ENCODE peak calls at places on chromosomes 16 and 17, in seven cellular contexts. One of them, this sample, is unnamed.

GRCh38 chr17:76585649-76586593 is at the start of gene ST6GALNAC2:
- DNase-seq in H9: no peak
- DNase-seq in endothelial cell: peak
- DNase-seq in GM10248: peak
- DNase-seq in stimulated activated CD8-positive, alpha-beta memory T cell treated with anti-CD3 and anti-CD28 coated beads, Interleukin-7, amount 100 ng/mL, for 1 hour: no peak
- DNase-seq in DMS 273 treated with DMSO at 0.1 percent for 48 hours: no peak
- DNase-seq in CD4-positive, CD25-positive, alpha-beta regulatory T cell: no peak
- DNase-seq in this sample: peak

GRCh38 chr16:57530104-57530522 is 6.3 kb downstream of the CCDC102A start:
- DNase-seq in CD4-positive, CD25-positive, alpha-beta regulatory T cell: peak
- DNase-seq in H9: peak
- DNase-seq in GM10248: peak
- DNase-seq in endothelial cell: no peak
- DNase-seq in DMS 273 treated with DMSO at 0.1 percent for 48 hours: no peak
- DNase-seq in stimulated activated CD8-positive, alpha-beta memory T cell treated with anti-CD3 and anti-CD28 coated beads, Interleukin-7, amount 100 ng/mL, for 1 hour: peak
- DNase-seq in this sample: no peak

GRCh38 chr16:85436636-85437160 is 176.4 kb upstream of the GSE1 start:
- DNase-seq in GM10248: no peak
- DNase-seq in CD4-positive, CD25-positive, alpha-beta regulatory T cell: no peak
- DNase-seq in DMS 273 treated with DMSO at 0.1 percent for 48 hours: peak
- DNase-seq in endothelial cell: no peak
- DNase-seq in H9: peak
- DNase-seq in stimulated activated CD8-positive, alpha-beta memory T cell treated with anti-CD3 and anti-CD28 coated beads, Interleukin-7, amount 100 ng/mL, for 1 hour: no peak
- DNase-seq in this sample: peak

GRCh38 chr17:27276653-27277156 is 17.2 kb upstream of the WSB1 start:
- DNase-seq in stimulated activated CD8-positive, alpha-beta memory T cell treated with anti-CD3 and anti-CD28 coated beads, Interleukin-7, amount 100 ng/mL, for 1 hour: no peak
- DNase-seq in CD4-positive, CD25-positive, alpha-beta regulatory T cell: no peak
- DNase-seq in endothelial cell: peak
- DNase-seq in DMS 273 treated with DMSO at 0.1 percent for 48 hours: no peak
- DNase-seq in H9: peak
- DNase-seq in GM10248: no peak
- DNase-seq in this sample: no peak

GRCh38 chr17:48225725-48226567 is 118.4 kb downstream of the SNX11 start:
- DNase-seq in endothelial cell: no peak
- DNase-seq in CD4-positive, CD25-positive, alpha-beta regulatory T cell: no peak
- DNase-seq in stimulated activated CD8-positive, alpha-beta memory T cell treated with anti-CD3 and anti-CD28 coated beads, Interleukin-7, amount 100 ng/mL, for 1 hour: no peak
- DNase-seq in H9: no peak
- DNase-seq in DMS 273 treated with DMSO at 0.1 percent for 48 hours: no peak
- DNase-seq in GM10248: no peak
- DNase-seq in this sample: no peak

GRCh38 chr17:52982331-52982730 is 823.8 kb upstream of the CA10 start:
- DNase-seq in stimulated activated CD8-positive, alpha-beta memory T cell treated with anti-CD3 and anti-CD28 coated beads, Interleukin-7, amount 100 ng/mL, for 1 hour: no peak
- DNase-seq in endothelial cell: no peak
- DNase-seq in DMS 273 treated with DMSO at 0.1 percent for 48 hours: no peak
- DNase-seq in GM10248: no peak
- DNase-seq in H9: no peak
- DNase-seq in CD4-positive, CD25-positive, alpha-beta regulatory T cell: no peak
- DNase-seq in this sample: no peak

GRCh38 chr16:82735176-82735575 is 108.4 kb downstream of the CDH13 start:
- DNase-seq in CD4-positive, CD25-positive, alpha-beta regulatory T cell: no peak
- DNase-seq in endothelial cell: no peak
- DNase-seq in GM10248: no peak
- DNase-seq in stimulated activated CD8-positive, alpha-beta memory T cell treated with anti-CD3 and anti-CD28 coated beads, Interleukin-7, amount 100 ng/mL, for 1 hour: no peak
- DNase-seq in H9: no peak
- DNase-seq in DMS 273 treated with DMSO at 0.1 percent for 48 hours: no peak
- DNase-seq in this sample: no peak

GRCh38 chr17:81403040-81403467 is 7.8 kb downstream of the BAHCC1 start:
- DNase-seq in DMS 273 treated with DMSO at 0.1 percent for 48 hours: no peak
- DNase-seq in CD4-positive, CD25-positive, alpha-beta regulatory T cell: no peak
- DNase-seq in endothelial cell: no peak
- DNase-seq in H9: no peak
- DNase-seq in GM10248: no peak
- DNase-seq in stimulated activated CD8-positive, alpha-beta memory T cell treated with anti-CD3 and anti-CD28 coated beads, Interleukin-7, amount 100 ng/mL, for 1 hour: no peak
- DNase-seq in this sample: no peak

GRCh38 chr16:3214904-3215600 is 19.9 kb downstream of the ZNF200 start:
- DNase-seq in stimulated activated CD8-positive, alpha-beta memory T cell treated with anti-CD3 and anti-CD28 coated beads, Interleukin-7, amount 100 ng/mL, for 1 hour: no peak
- DNase-seq in DMS 273 treated with DMSO at 0.1 percent for 48 hours: no peak
- DNase-seq in GM10248: no peak
- DNase-seq in CD4-positive, CD25-positive, alpha-beta regulatory T cell: peak
- DNase-seq in H9: no peak
- DNase-seq in endothelial cell: no peak
- DNase-seq in this sample: no peak

GRCh38 chr16:88463411-88463810 is 10.3 kb downstream of the ZFPM1 start:
- DNase-seq in CD4-positive, CD25-positive, alpha-beta regulatory T cell: no peak
- DNase-seq in H9: no peak
- DNase-seq in endothelial cell: no peak
- DNase-seq in stimulated activated CD8-positive, alpha-beta memory T cell treated with anti-CD3 and anti-CD28 coated beads, Interleukin-7, amount 100 ng/mL, for 1 hour: no peak
- DNase-seq in GM10248: no peak
- DNase-seq in DMS 273 treated with DMSO at 0.1 percent for 48 hours: no peak
- DNase-seq in this sample: no peak

GRCh38 chr16:69276143-69277115 is 34.7 kb upstream of the VPS4A start:
- DNase-seq in DMS 273 treated with DMSO at 0.1 percent for 48 hours: no peak
- DNase-seq in CD4-positive, CD25-positive, alpha-beta regulatory T cell: no peak
- DNase-seq in H9: no peak
- DNase-seq in GM10248: no peak
- DNase-seq in endothelial cell: no peak
- DNase-seq in stimulated activated CD8-positive, alpha-beta memory T cell treated with anti-CD3 and anti-CD28 coated beads, Interleukin-7, amount 100 ng/mL, for 1 hour: no peak
- DNase-seq in this sample: no peak

GRCh38 chr16:60246055-60246454 is 1511.9 kb upstream of the GOT2 start:
- DNase-seq in GM10248: no peak
- DNase-seq in endothelial cell: no peak
- DNase-seq in DMS 273 treated with DMSO at 0.1 percent for 48 hours: no peak
- DNase-seq in H9: no peak
- DNase-seq in CD4-positive, CD25-positive, alpha-beta regulatory T cell: no peak
- DNase-seq in stimulated activated CD8-positive, alpha-beta memory T cell treated with anti-CD3 and anti-CD28 coated beads, Interleukin-7, amount 100 ng/mL, for 1 hour: no peak
- DNase-seq in this sample: no peak

GRCh38 chr16:71441348-71441781 is 489 bp downstream of the TLE7 start:
- DNase-seq in CD4-positive, CD25-positive, alpha-beta regulatory T cell: no peak
- DNase-seq in endothelial cell: no peak
- DNase-seq in DMS 273 treated with DMSO at 0.1 percent for 48 hours: no peak
- DNase-seq in stimulated activated CD8-positive, alpha-beta memory T cell treated with anti-CD3 and anti-CD28 coated beads, Interleukin-7, amount 100 ng/mL, for 1 hour: no peak
- DNase-seq in H9: peak
- DNase-seq in GM10248: no peak
- DNase-seq in this sample: no peak

GRCh38 chr17:73646409-73647305 is 2.4 kb upstream of the SDK2 start:
- DNase-seq in GM10248: no peak
- DNase-seq in endothelial cell: peak
- DNase-seq in DMS 273 treated with DMSO at 0.1 percent for 48 hours: no peak
- DNase-seq in stimulated activated CD8-positive, alpha-beta memory T cell treated with anti-CD3 and anti-CD28 coated beads, Interleukin-7, amount 100 ng/mL, for 1 hour: no peak
- DNase-seq in CD4-positive, CD25-positive, alpha-beta regulatory T cell: no peak
- DNase-seq in H9: peak
- DNase-seq in this sample: peak

GRCh38 chr17:10041287-10041612 is 136.2 kb upstream of the RCVRN start:
- DNase-seq in endothelial cell: no peak
- DNase-seq in CD4-positive, CD25-positive, alpha-beta regulatory T cell: no peak
- DNase-seq in GM10248: no peak
- DNase-seq in H9: no peak
- DNase-seq in stimulated activated CD8-positive, alpha-beta memory T cell treated with anti-CD3 and anti-CD28 coated beads, Interleukin-7, amount 100 ng/mL, for 1 hour: no peak
- DNase-seq in DMS 273 treated with DMSO at 0.1 percent for 48 hours: no peak
- DNase-seq in this sample: peak

GRCh38 chr16:1991588-1992474 is 2.1 kb downstream of the SYNGR3 start:
- DNase-seq in endothelial cell: peak
- DNase-seq in DMS 273 treated with DMSO at 0.1 percent for 48 hours: no peak
- DNase-seq in H9: peak
- DNase-seq in stimulated activated CD8-positive, alpha-beta memory T cell treated with anti-CD3 and anti-CD28 coated beads, Interleukin-7, amount 100 ng/mL, for 1 hour: peak
- DNase-seq in GM10248: peak
- DNase-seq in CD4-positive, CD25-positive, alpha-beta regulatory T cell: peak
- DNase-seq in this sample: peak

GRCh38 chr16:51538707-51539604 is 387.9 kb upstream of the SALL1 start:
- DNase-seq in H9: no peak
- DNase-seq in stimulated activated CD8-positive, alpha-beta memory T cell treated with anti-CD3 and anti-CD28 coated beads, Interleukin-7, amount 100 ng/mL, for 1 hour: no peak
- DNase-seq in GM10248: no peak
- DNase-seq in endothelial cell: peak
- DNase-seq in CD4-positive, CD25-positive, alpha-beta regulatory T cell: no peak
- DNase-seq in DMS 273 treated with DMSO at 0.1 percent for 48 hours: no peak
- DNase-seq in this sample: no peak

GRCh38 chr16:26456074-26456473 is 610.7 kb upstream of the C16orf82 start:
- DNase-seq in DMS 273 treated with DMSO at 0.1 percent for 48 hours: no peak
- DNase-seq in endothelial cell: no peak
- DNase-seq in stimulated activated CD8-positive, alpha-beta memory T cell treated with anti-CD3 and anti-CD28 coated beads, Interleukin-7, amount 100 ng/mL, for 1 hour: no peak
- DNase-seq in CD4-positive, CD25-positive, alpha-beta regulatory T cell: no peak
- DNase-seq in GM10248: no peak
- DNase-seq in H9: no peak
- DNase-seq in this sample: no peak

GRCh38 chr17:32520737-32521399 is 34.1 kb downstream of the CDK5R1 start:
- DNase-seq in GM10248: no peak
- DNase-seq in stimulated activated CD8-positive, alpha-beta memory T cell treated with anti-CD3 and anti-CD28 coated beads, Interleukin-7, amount 100 ng/mL, for 1 hour: no peak
- DNase-seq in DMS 273 treated with DMSO at 0.1 percent for 48 hours: no peak
- DNase-seq in endothelial cell: no peak
- DNase-seq in CD4-positive, CD25-positive, alpha-beta regulatory T cell: no peak
- DNase-seq in H9: no peak
- DNase-seq in this sample: no peak

GRCh38 chr16:86134802-86135461 is 236.0 kb downstream of the IRF8 start:
- DNase-seq in GM10248: no peak
- DNase-seq in stimulated activated CD8-positive, alpha-beta memory T cell treated with anti-CD3 and anti-CD28 coated beads, Interleukin-7, amount 100 ng/mL, for 1 hour: no peak
- DNase-seq in CD4-positive, CD25-positive, alpha-beta regulatory T cell: no peak
- DNase-seq in endothelial cell: no peak
- DNase-seq in DMS 273 treated with DMSO at 0.1 percent for 48 hours: no peak
- DNase-seq in H9: no peak
- DNase-seq in this sample: no peak

GRCh38 chr16:70391881-70392481 is 45.3 kb downstream of the DDX19A start:
- DNase-seq in CD4-positive, CD25-positive, alpha-beta regulatory T cell: no peak
- DNase-seq in DMS 273 treated with DMSO at 0.1 percent for 48 hours: peak
- DNase-seq in GM10248: no peak
- DNase-seq in stimulated activated CD8-positive, alpha-beta memory T cell treated with anti-CD3 and anti-CD28 coated beads, Interleukin-7, amount 100 ng/mL, for 1 hour: no peak
- DNase-seq in endothelial cell: no peak
- DNase-seq in H9: no peak
- DNase-seq in this sample: no peak

GRCh38 chr17:76997981-76998531 is 129.9 kb downstream of the MGAT5B start:
- DNase-seq in DMS 273 treated with DMSO at 0.1 percent for 48 hours: no peak
- DNase-seq in H9: no peak
- DNase-seq in GM10248: peak
- DNase-seq in CD4-positive, CD25-positive, alpha-beta regulatory T cell: peak
- DNase-seq in endothelial cell: no peak
- DNase-seq in stimulated activated CD8-positive, alpha-beta memory T cell treated with anti-CD3 and anti-CD28 coated beads, Interleukin-7, amount 100 ng/mL, for 1 hour: peak
- DNase-seq in this sample: no peak

GRCh38 chr17:17493986-17494466 is 2.2 kb downstream of the RASD1 start:
- DNase-seq in CD4-positive, CD25-positive, alpha-beta regulatory T cell: no peak
- DNase-seq in H9: no peak
- DNase-seq in DMS 273 treated with DMSO at 0.1 percent for 48 hours: no peak
- DNase-seq in GM10248: no peak
- DNase-seq in stimulated activated CD8-positive, alpha-beta memory T cell treated with anti-CD3 and anti-CD28 coated beads, Interleukin-7, amount 100 ng/mL, for 1 hour: no peak
- DNase-seq in endothelial cell: no peak
- DNase-seq in this sample: no peak

GRCh38 chr17:82767041-82767754 is 15.3 kb downstream of the TBCD start:
- DNase-seq in GM10248: peak
- DNase-seq in H9: peak
- DNase-seq in stimulated activated CD8-positive, alpha-beta memory T cell treated with anti-CD3 and anti-CD28 coated beads, Interleukin-7, amount 100 ng/mL, for 1 hour: no peak
- DNase-seq in DMS 273 treated with DMSO at 0.1 percent for 48 hours: no peak
- DNase-seq in endothelial cell: peak
- DNase-seq in CD4-positive, CD25-positive, alpha-beta regulatory T cell: no peak
- DNase-seq in this sample: peak

GRCh38 chr16:61362583-61362982 is 673.7 kb downstream of the CDH8 start:
- DNase-seq in endothelial cell: no peak
- DNase-seq in GM10248: no peak
- DNase-seq in DMS 273 treated with DMSO at 0.1 percent for 48 hours: no peak
- DNase-seq in stimulated activated CD8-positive, alpha-beta memory T cell treated with anti-CD3 and anti-CD28 coated beads, Interleukin-7, amount 100 ng/mL, for 1 hour: no peak
- DNase-seq in CD4-positive, CD25-positive, alpha-beta regulatory T cell: no peak
- DNase-seq in H9: no peak
- DNase-seq in this sample: no peak

GRCh38 chr17:37047631-37048104 is 98.9 kb downstream of the AATF start:
- DNase-seq in endothelial cell: peak
- DNase-seq in DMS 273 treated with DMSO at 0.1 percent for 48 hours: peak
- DNase-seq in stimulated activated CD8-positive, alpha-beta memory T cell treated with anti-CD3 and anti-CD28 coated beads, Interleukin-7, amount 100 ng/mL, for 1 hour: peak
- DNase-seq in CD4-positive, CD25-positive, alpha-beta regulatory T cell: peak
- DNase-seq in GM10248: peak
- DNase-seq in H9: peak
- DNase-seq in this sample: peak

GRCh38 chr17:46822388-46822921 is 4.0 kb upstream of the WNT3 start:
- DNase-seq in H9: peak
- DNase-seq in GM10248: peak
- DNase-seq in stimulated activated CD8-positive, alpha-beta memory T cell treated with anti-CD3 and anti-CD28 coated beads, Interleukin-7, amount 100 ng/mL, for 1 hour: no peak
- DNase-seq in endothelial cell: no peak
- DNase-seq in DMS 273 treated with DMSO at 0.1 percent for 48 hours: no peak
- DNase-seq in CD4-positive, CD25-positive, alpha-beta regulatory T cell: no peak
- DNase-seq in this sample: peak

GRCh38 chr17:40346061-40346767 is 18.3 kb downstream of the GJD3 start:
- DNase-seq in stimulated activated CD8-positive, alpha-beta memory T cell treated with anti-CD3 and anti-CD28 coated beads, Interleukin-7, amount 100 ng/mL, for 1 hour: no peak
- DNase-seq in endothelial cell: no peak
- DNase-seq in GM10248: no peak
- DNase-seq in H9: peak
- DNase-seq in CD4-positive, CD25-positive, alpha-beta regulatory T cell: no peak
- DNase-seq in DMS 273 treated with DMSO at 0.1 percent for 48 hours: no peak
- DNase-seq in this sample: no peak

GRCh38 chr17:80969030-80969673 is 22.5 kb upstream of the CHMP6 start:
- DNase-seq in stimulated activated CD8-positive, alpha-beta memory T cell treated with anti-CD3 and anti-CD28 coated beads, Interleukin-7, amount 100 ng/mL, for 1 hour: no peak
- DNase-seq in DMS 273 treated with DMSO at 0.1 percent for 48 hours: peak
- DNase-seq in CD4-positive, CD25-positive, alpha-beta regulatory T cell: no peak
- DNase-seq in GM10248: no peak
- DNase-seq in endothelial cell: no peak
- DNase-seq in H9: no peak
- DNase-seq in this sample: no peak

GRCh38 chr17:56629450-56630187 is 36.1 kb downstream of the NOG start:
- DNase-seq in GM10248: no peak
- DNase-seq in endothelial cell: peak
- DNase-seq in CD4-positive, CD25-positive, alpha-beta regulatory T cell: no peak
- DNase-seq in DMS 273 treated with DMSO at 0.1 percent for 48 hours: peak
- DNase-seq in stimulated activated CD8-positive, alpha-beta memory T cell treated with anti-CD3 and anti-CD28 coated beads, Interleukin-7, amount 100 ng/mL, for 1 hour: peak
- DNase-seq in H9: peak
- DNase-seq in this sample: peak

GRCh38 chr16:27473101-27473900 is 71.3 kb downstream of the IL21R start:
- DNase-seq in endothelial cell: no peak
- DNase-seq in stimulated activated CD8-positive, alpha-beta memory T cell treated with anti-CD3 and anti-CD28 coated beads, Interleukin-7, amount 100 ng/mL, for 1 hour: no peak
- DNase-seq in GM10248: no peak
- DNase-seq in H9: no peak
- DNase-seq in CD4-positive, CD25-positive, alpha-beta regulatory T cell: no peak
- DNase-seq in DMS 273 treated with DMSO at 0.1 percent for 48 hours: no peak
- DNase-seq in this sample: no peak

GRCh38 chr16:10827691-10828341 is 9.2 kb upstream of the TVP23A start:
- DNase-seq in H9: no peak
- DNase-seq in CD4-positive, CD25-positive, alpha-beta regulatory T cell: no peak
- DNase-seq in stimulated activated CD8-positive, alpha-beta memory T cell treated with anti-CD3 and anti-CD28 coated beads, Interleukin-7, amount 100 ng/mL, for 1 hour: no peak
- DNase-seq in endothelial cell: no peak
- DNase-seq in DMS 273 treated with DMSO at 0.1 percent for 48 hours: no peak
- DNase-seq in GM10248: no peak
- DNase-seq in this sample: no peak

GRCh38 chr16:74186589-74186988 is 110.0 kb upstream of the PSMD7 start:
- DNase-seq in CD4-positive, CD25-positive, alpha-beta regulatory T cell: no peak
- DNase-seq in GM10248: no peak
- DNase-seq in stimulated activated CD8-positive, alpha-beta memory T cell treated with anti-CD3 and anti-CD28 coated beads, Interleukin-7, amount 100 ng/mL, for 1 hour: no peak
- DNase-seq in DMS 273 treated with DMSO at 0.1 percent for 48 hours: no peak
- DNase-seq in endothelial cell: no peak
- DNase-seq in H9: no peak
- DNase-seq in this sample: no peak

GRCh38 chr17:80789356-80789902 is 202.2 kb upstream of the CHMP6 start:
- DNase-seq in GM10248: peak
- DNase-seq in stimulated activated CD8-positive, alpha-beta memory T cell treated with anti-CD3 and anti-CD28 coated beads, Interleukin-7, amount 100 ng/mL, for 1 hour: no peak
- DNase-seq in DMS 273 treated with DMSO at 0.1 percent for 48 hours: no peak
- DNase-seq in H9: peak
- DNase-seq in CD4-positive, CD25-positive, alpha-beta regulatory T cell: no peak
- DNase-seq in endothelial cell: no peak
- DNase-seq in this sample: no peak

GRCh38 chr16:80852261-80852872 is 48.0 kb upstream of the CDYL2 start:
- DNase-seq in GM10248: peak
- DNase-seq in endothelial cell: peak
- DNase-seq in H9: peak
- DNase-seq in stimulated activated CD8-positive, alpha-beta memory T cell treated with anti-CD3 and anti-CD28 coated beads, Interleukin-7, amount 100 ng/mL, for 1 hour: no peak
- DNase-seq in CD4-positive, CD25-positive, alpha-beta regulatory T cell: no peak
- DNase-seq in DMS 273 treated with DMSO at 0.1 percent for 48 hours: no peak
- DNase-seq in this sample: peak

GRCh38 chr17:78409191-78409621 is 30.8 kb downstream of the PGS1 start:
- DNase-seq in CD4-positive, CD25-positive, alpha-beta regulatory T cell: no peak
- DNase-seq in stimulated activated CD8-positive, alpha-beta memory T cell treated with anti-CD3 and anti-CD28 coated beads, Interleukin-7, amount 100 ng/mL, for 1 hour: no peak
- DNase-seq in DMS 273 treated with DMSO at 0.1 percent for 48 hours: no peak
- DNase-seq in GM10248: no peak
- DNase-seq in endothelial cell: no peak
- DNase-seq in H9: no peak
- DNase-seq in this sample: peak

GRCh38 chr17:57311281-57312216 is 55.2 kb downstream of the MSI2 start:
- DNase-seq in DMS 273 treated with DMSO at 0.1 percent for 48 hours: no peak
- DNase-seq in stimulated activated CD8-positive, alpha-beta memory T cell treated with anti-CD3 and anti-CD28 coated beads, Interleukin-7, amount 100 ng/mL, for 1 hour: no peak
- DNase-seq in endothelial cell: no peak
- DNase-seq in H9: no peak
- DNase-seq in GM10248: no peak
- DNase-seq in CD4-positive, CD25-positive, alpha-beta regulatory T cell: no peak
- DNase-seq in this sample: no peak

This sample was measured in Caco-2.